ENCODE peak calls at places on chromosomes 11 and 22, in ten cellular contexts. B is GM20000; P is A549; X is OCI-LY7; D is endodermal cell; I is GM06990; F is AG04449; U is testis; J is CD4-positive, alpha-beta T cell; Y is heart left ventricle. A is an unnamed sample.

GRCh38 chr11:66112640-66113098 is 42.6 kb downstream of the PACS1 start:
- DNase-seq in B (no peak), P (peak), X (peak), D (no peak), I (no peak), F (peak), U (no peak), J (no peak), Y (no peak), A (no peak)

GRCh38 chr11:27963370-27963769 is 144.6 kb downstream of the KIF18A start:
- DNase-seq in B (no peak), P (no peak), X (no peak), D (no peak), I (no peak), F (no peak), U (no peak), J (no peak), Y (no peak), A (no peak)

GRCh38 chr22:40413873-40414272 is 43.5 kb downstream of the SGSM3 start:
- DNase-seq in B (no peak), P (no peak), X (peak), D (no peak), I (no peak), F (no peak), U (no peak), J (no peak), Y (no peak), A (no peak)

GRCh38 chr11:45848654-45849081 is 1.4 kb downstream of the CRY2 start:
- DNase-seq in B (no peak), P (no peak), X (no peak), D (no peak), I (no peak), F (no peak), U (no peak), J (no peak), Y (no peak), A (no peak)

GRCh38 chr11:14722507-14722906 is 78.9 kb downstream of the PDE3B start:
- DNase-seq in B (no peak), P (no peak), X (no peak), D (no peak), I (no peak), F (no peak), U (no peak), J (no peak), Y (no peak), A (no peak)

GRCh38 chr11:93477684-93478234 is 65.4 kb downstream of the SMCO4 start:
- DNase-seq in B (no peak), P (no peak), X (no peak), D (peak), I (no peak), F (no peak), U (no peak), J (no peak), Y (no peak), A (no peak)

GRCh38 chr11:4025957-4026324 is 68.7 kb upstream of the RRM1 start:
- DNase-seq in B (no peak), P (no peak), X (no peak), D (no peak), I (no peak), F (no peak), U (no peak), J (no peak), Y (no peak), A (no peak)

GRCh38 chr11:107184936-107185335 is 166.7 kb upstream of the GUCY1A2 start:
- DNase-seq in B (no peak), P (no peak), X (no peak), D (no peak), I (no peak), F (no peak), U (no peak), J (no peak), Y (no peak), A (no peak)

GRCh38 chr11:65321828-65322495 is 7.3 kb downstream of the CDC42EP2 start:
- DNase-seq in B (no peak), P (no peak), X (no peak), D (no peak), I (no peak), F (no peak), U (peak), J (no peak), Y (no peak), A (no peak)

GRCh38 chr11:76889414-76889975 is 28.8 kb downstream of the ACER3 start:
- DNase-seq in B (no peak), P (no peak), X (no peak), D (no peak), I (no peak), F (no peak), U (no peak), J (no peak), Y (no peak), A (no peak)

GRCh38 chr11:120330045-120330444 is 4.9 kb downstream of the TLCD5 start:
- DNase-seq in B (no peak), P (no peak), X (no peak), D (no peak), I (no peak), F (no peak), U (no peak), J (no peak), Y (no peak), A (no peak)

GRCh38 chr11:41879186-41879738 is 419.8 kb upstream of the LRRC4C start:
- DNase-seq in B (no peak), P (peak), X (no peak), D (no peak), I (no peak), F (peak), U (no peak), J (no peak), Y (no peak), A (no peak)

GRCh38 chr11:47282462-47282861 is 12.5 kb downstream of the MADD start:
- DNase-seq in B (no peak), P (no peak), X (no peak), D (no peak), I (no peak), F (no peak), U (no peak), J (no peak), Y (no peak), A (no peak)

GRCh38 chr11:116217006-116217405 is 555.8 kb downstream of the BUD13 start:
- DNase-seq in B (peak), P (peak), X (no peak), D (no peak), I (no peak), F (no peak), U (peak), J (no peak), Y (no peak), A (no peak)
- TF ChIP-seq CTCF in B (peak), P (peak), X (no peak), D (peak), I (peak), F (peak), U (peak), J (peak), Y (peak), A (peak)

GRCh38 chr11:114319716-114320328 is 23.6 kb downstream of the NNMT start:
- DNase-seq in B (no peak), P (no peak), X (no peak), D (peak), I (no peak), F (no peak), U (no peak), J (no peak), Y (no peak), A (no peak)

GRCh38 chr11:114318361-114318760 is 22.2 kb downstream of the NNMT start:
- DNase-seq in B (no peak), P (no peak), X (no peak), D (no peak), I (no peak), F (no peak), U (no peak), J (no peak), Y (no peak), A (no peak)

GRCh38 chr11:114316980-114317675 is 20.9 kb downstream of the NNMT start:
- DNase-seq in B (no peak), P (no peak), X (no peak), D (no peak), I (no peak), F (no peak), U (peak), J (no peak), Y (no peak), A (no peak)

GRCh38 chr11:114315749-114316368 is 19.7 kb downstream of the NNMT start:
- DNase-seq in B (no peak), P (peak), X (no peak), D (peak), I (no peak), F (no peak), U (no peak), J (no peak), Y (no peak), A (no peak)

DNA sequence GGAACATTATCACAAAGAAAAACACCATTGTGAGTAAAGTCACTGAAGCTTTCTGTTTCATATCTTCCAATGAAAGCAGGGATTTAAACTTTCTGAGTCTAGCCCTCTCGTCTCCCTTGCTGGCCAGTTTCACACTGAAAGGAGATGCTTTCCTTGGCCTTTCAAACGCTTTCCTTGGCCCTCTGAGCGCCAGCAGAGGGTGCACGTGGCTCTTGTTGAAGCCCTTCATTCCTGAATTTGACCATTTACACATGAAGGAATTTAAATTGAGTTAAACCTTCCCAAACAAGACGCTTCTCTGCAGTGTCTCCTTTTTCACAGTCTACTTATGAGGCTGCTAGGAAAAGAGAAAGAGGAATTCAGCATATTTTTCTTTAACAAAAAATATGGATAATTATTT is 21.5 kb downstream of the NNMT start:
- DNase-seq in B (no peak), P (peak), X (peak), D (peak), I (no peak), F (no peak), U (peak), J (no peak), Y (no peak), A (no peak)
- TF ChIP-seq CTCF in B (no peak), P (peak), X (peak), D (peak), I (peak), F (peak), U (no peak), J (no peak), Y (peak), A (no peak)

DNA sequence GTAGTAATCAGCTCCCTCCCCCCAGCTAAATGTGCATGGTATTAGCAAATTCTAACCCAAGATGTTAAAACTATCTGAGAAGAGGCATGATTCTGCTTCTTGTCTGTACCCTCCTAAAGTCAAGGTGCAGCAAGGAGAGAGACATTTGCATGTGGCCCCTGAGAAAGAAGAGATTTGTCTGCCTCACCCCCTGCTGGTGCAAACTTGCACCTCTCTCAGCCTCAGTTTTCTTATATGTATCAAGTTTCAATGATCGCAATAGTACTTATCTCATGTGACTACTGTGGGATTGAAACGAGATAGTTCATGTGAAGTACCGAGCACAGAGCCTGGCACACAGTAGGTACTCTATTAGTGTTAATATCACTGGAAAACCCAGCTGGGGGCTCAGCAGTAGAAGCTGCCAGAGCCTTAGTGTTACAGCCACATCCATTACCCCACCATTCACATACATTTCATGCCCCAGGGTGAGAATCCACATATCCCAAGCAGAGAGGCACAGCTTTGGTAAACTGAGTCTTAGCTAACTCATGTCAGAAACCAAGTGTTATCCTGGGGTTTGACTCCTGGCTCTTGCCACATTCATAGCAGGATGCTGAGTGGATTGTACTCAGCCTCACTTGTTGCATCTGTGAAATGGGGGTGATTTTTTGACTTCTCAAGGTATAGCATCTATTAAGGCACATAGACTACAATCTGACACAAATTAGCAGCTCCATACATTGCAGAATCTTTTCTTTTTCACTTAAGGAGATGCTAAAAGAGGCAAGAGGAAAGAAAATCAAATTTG is 24.9 kb downstream of the CD44 start:
- DNase-seq in B (peak), P (no peak), X (peak), D (peak), I (no peak), F (no peak), U (no peak), J (no peak), Y (no peak), A (no peak)
- TF ChIP-seq CTCF in B (peak), P (no peak), X (peak), D (peak), I (peak), F (no peak), U (no peak), J (peak), Y (peak), A (peak)

GRCh38 chr11:8070417-8071101 is 10.5 kb upstream of the TUB start:
- DNase-seq in B (peak), P (peak), X (peak), D (peak), I (no peak), F (no peak), U (no peak), J (no peak), Y (no peak), A (peak)
- TF ChIP-seq CTCF in B (no peak), P (peak), X (peak), D (peak), I (peak), F (peak), U (peak), J (no peak), Y (peak), A (peak)

GRCh38 chr11:1488575-1489180 is 2.1 kb upstream of the MOB2 start:
- DNase-seq in B (no peak), P (no peak), X (no peak), D (no peak), I (no peak), F (no peak), U (no peak), J (no peak), Y (peak), A (no peak)

GRCh38 chr11:1487091-1487850 is 692 bp upstream of the MOB2 start:
- DNase-seq in B (no peak), P (no peak), X (no peak), D (no peak), I (no peak), F (no peak), U (no peak), J (no peak), Y (peak), A (no peak)

GRCh38 chr11:1485504-1485885 is 1.1 kb downstream of the MOB2 start:
- DNase-seq in B (no peak), P (no peak), X (no peak), D (no peak), I (no peak), F (no peak), U (no peak), J (no peak), Y (no peak), A (no peak)

GRCh38 chr11:1486054-1486825 is at the start of gene MOB2:
- DNase-seq in B (no peak), P (no peak), X (no peak), D (no peak), I (no peak), F (no peak), U (peak), J (no peak), Y (peak), A (peak)

GRCh38 chr11:1487851-1488574 is 1.4 kb upstream of the MOB2 start:
- DNase-seq in B (no peak), P (no peak), X (no peak), D (no peak), I (no peak), F (no peak), U (no peak), J (no peak), Y (peak), A (no peak)
- TF ChIP-seq CTCF in B (no peak), P (no peak), X (no peak), D (no peak), I (no peak), F (no peak), U (no peak), J (no peak), Y (no peak), A (no peak)

GRCh38 chr22:44449061-44449682 is 48.9 kb downstream of the RTL6 start:
- DNase-seq in B (no peak), P (peak), X (no peak), D (peak), I (peak), F (peak), U (no peak), J (no peak), Y (no peak), A (no peak)
- TF ChIP-seq CTCF in B (no peak), P (no peak), X (no peak), D (no peak), I (no peak), F (no peak), U (no peak), J (no peak), Y (no peak), A (no peak)

GRCh38 chr11:68610452-68611116 is 73.8 kb upstream of the GAL start:
- DNase-seq in B (no peak), P (peak), X (no peak), D (no peak), I (no peak), F (no peak), U (peak), J (no peak), Y (no peak), A (no peak)
- TF ChIP-seq CTCF in B (no peak), P (no peak), X (peak), D (peak), I (no peak), F (peak), U (no peak), J (no peak), Y (peak), A (no peak)

DNA sequence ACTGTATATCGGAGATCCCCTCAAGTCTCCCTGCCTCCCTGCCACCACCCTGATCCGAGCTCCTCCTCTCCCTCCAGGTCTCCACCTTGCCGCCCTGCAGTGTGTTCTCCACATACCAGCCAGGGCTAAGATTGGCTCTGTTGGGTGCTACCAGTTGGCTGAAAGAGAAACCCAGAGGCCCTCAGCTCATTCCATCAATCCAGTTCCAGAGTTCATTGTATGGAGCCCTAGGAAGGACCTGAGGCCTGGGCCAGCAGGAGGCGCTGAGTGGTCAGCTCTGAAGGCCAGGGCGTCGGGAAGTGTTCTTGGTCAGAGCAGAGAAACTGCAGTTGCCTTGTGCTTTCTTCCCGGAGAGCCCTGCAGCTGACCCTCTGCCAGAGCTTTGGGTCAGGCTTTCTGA is 2.2 kb upstream of the TOP3B start:
- DNase-seq in B (peak), P (peak), X (peak), D (peak), I (no peak), F (no peak), U (peak), J (no peak), Y (no peak), A (peak)
- TF ChIP-seq CTCF in B (peak), P (no peak), X (peak), D (peak), I (peak), F (peak), U (no peak), J (no peak), Y (peak), A (peak)

A was measured in GM13977.